ENCODE peak calls at places on chromosomes 6 and 20, in five cellular contexts. Q, B, U, D and V are unnamed samples.

GRCh38 chr6:170202416-170203135 is 88.3 kb downstream of the DLL1 start:
- DNase-seq in B (no peak), U (no peak), Q (no peak), D (no peak), V (no peak)

GRCh38 chr20:34990661-34991214 is 35.1 kb downstream of the MYH7B start:
- DNase-seq in D (no peak), B (no peak), Q (no peak), U (no peak), V (no peak)

GRCh38 chr6:62286470-62286843 is 432 bp upstream of the KHDRBS2 start:
- DNase-seq in Q (no peak), U (no peak), D (no peak), B (no peak), V (peak; percentile 10)

GRCh38 chr6:79630883-79631799 is at the start of gene SH3BGRL2:
- DNase-seq in B (no peak), Q (peak; percentile 61), U (peak; percentile 92), D (no peak), V (peak; percentile 92)

GRCh38 chr20:58139849-58140786 is 88.3 kb downstream of the ANKRD60 start:
- DNase-seq in U (no peak), Q (no peak), B (no peak), D (no peak), V (no peak)

GRCh38 chr6:13468839-13469238 is 18.6 kb downstream of the GFOD1 start:
- DNase-seq in Q (no peak), U (no peak), B (no peak), D (no peak), V (no peak)

GRCh38 chr20:22619806-22620205 is 35.4 kb upstream of the FOXA2 start:
- DNase-seq in D (no peak), U (no peak), B (no peak), Q (no peak), V (no peak)

GRCh38 chr6:90294614-90294988 is 2.0 kb downstream of the BACH2 start:
- DNase-seq in B (no peak), U (peak; percentile 29), D (peak; percentile 56), Q (no peak), V (no peak)

GRCh38 chr6:107491059-107491609 is 1.2 kb downstream of the SOBP start:
- DNase-seq in B (no peak), Q (peak; percentile 18), U (peak; percentile 79), D (no peak), V (peak; percentile 46)

GRCh38 chr6:17202526-17202925 is 78.6 kb upstream of the RBM24 start:
- DNase-seq in D (no peak), Q (no peak), U (no peak), B (no peak), V (no peak)

GRCh38 chr20:35156978-35157377 is 9.8 kb upstream of the EDEM2 start:
- DNase-seq in Q (no peak), D (no peak), U (no peak), B (no peak), V (no peak)

GRCh38 chr20:3901028-3901746 is 12.0 kb downstream of the PANK2 start:
- DNase-seq in Q (no peak), U (no peak), B (no peak), D (no peak), V (no peak)

GRCh38 chr20:57788936-57789613 is 79.3 kb upstream of the PMEPA1 start:
- DNase-seq in B (no peak), Q (no peak), U (no peak), D (no peak), V (no peak)

GRCh38 chr20:64093013-64093503 is 8.9 kb upstream of the LKAAEAR1 start:
- DNase-seq in D (no peak), U (peak; percentile 66), B (no peak), Q (no peak), V (no peak)

GRCh38 chr20:8132015-8132631 is at the start of gene PLCB1:
- DNase-seq in D (peak; percentile 60), U (peak; percentile 93), Q (peak; percentile 69), B (peak; percentile 51), V (peak; percentile 88)

GRCh38 chr6:169868458-169868857 is 117.0 kb downstream of the ERMARD start:
- DNase-seq in U (no peak), B (no peak), D (no peak), Q (no peak), V (no peak)

GRCh38 chr6:60643870-60644269 is 1642.2 kb downstream of the KHDRBS2 start:
- DNase-seq in B (no peak), D (no peak), Q (no peak), U (no peak), V (no peak)

GRCh38 chr6:145427232-145427631 is 308.1 kb downstream of the EPM2A start:
- DNase-seq in U (no peak), B (no peak), D (no peak), Q (no peak), V (no peak)

GRCh38 chr6:170152111-170152926 is 138.6 kb downstream of the DLL1 start:
- DNase-seq in U (peak; percentile 54), B (no peak), D (no peak), Q (peak; percentile 57), V (no peak)

GRCh38 chr6:30647039-30647801 is at the start of gene C6orf136:
- DNase-seq in U (peak; percentile 81), D (peak; percentile 40), Q (peak; percentile 93), B (peak; percentile 42), V (peak; percentile 96)

GRCh38 chr6:20605581-20605980 is 71.3 kb downstream of the CDKAL1 start:
- DNase-seq in B (no peak), U (no peak), Q (peak; percentile 53), D (no peak), V (no peak)

GRCh38 chr20:22915512-22915911 is 119.6 kb upstream of the SSTR4 start:
- DNase-seq in B (no peak), D (no peak), U (no peak), Q (no peak), V (no peak)

GRCh38 chr20:54256202-54256601 is 48.3 kb downstream of the PFDN4 start:
- DNase-seq in B (no peak), Q (no peak), D (no peak), U (no peak), V (no peak)

GRCh38 chr20:44781791-44782190 is 28.6 kb downstream of the RIMS4 start:
- DNase-seq in U (no peak), D (no peak), B (no peak), Q (peak; percentile 27), V (no peak)

GRCh38 chr6:91366781-91367180 is 779.9 kb upstream of the MAP3K7 start:
- DNase-seq in B (peak; percentile 58), U (no peak), Q (no peak), D (no peak), V (peak; percentile 73)

GRCh38 chr20:38937978-38938473 is 11.8 kb downstream of the FAM83D start:
- DNase-seq in U (no peak), D (no peak), B (no peak), Q (peak; percentile 66), V (no peak)

GRCh38 chr20:25318471-25319240 is 70.8 kb downstream of the PYGB start:
- DNase-seq in B (no peak), U (no peak), Q (no peak), D (no peak), V (no peak)

GRCh38 chr6:158817298-158818007 is 1.7 kb downstream of the EZR start:
- DNase-seq in B (no peak), U (peak; percentile 55), D (no peak), Q (peak; percentile 49), V (peak; percentile 51)

GRCh38 chr20:1489328-1489727 is 1.9 kb downstream of the SIRPB2 start:
- DNase-seq in B (no peak), D (no peak), U (no peak), Q (no peak), V (no peak)

GRCh38 chr6:114087496-114087895 is 116.5 kb upstream of the HDAC2 start:
- DNase-seq in B (no peak), U (no peak), Q (peak; percentile 3), D (no peak), V (no peak)

GRCh38 chr6:74249658-74250057 is 553.7 kb downstream of the CD109 start:
- DNase-seq in D (no peak), U (no peak), B (no peak), Q (no peak), V (no peak)

GRCh38 chr20:34396408-34396807 is 33.3 kb downstream of the ITCH start:
- DNase-seq in B (no peak), U (no peak), D (no peak), Q (no peak), V (no peak)

GRCh38 chr6:167735498-167736201 is 91.1 kb upstream of the AFDN start:
- DNase-seq in Q (no peak), U (no peak), B (no peak), D (no peak), V (no peak)